ENCODE peak calls at places on chromosomes 16 and 17, in six cellular contexts. One of them, this sample, is unnamed.
A peak's percentile ranks its signal among the peaks of the same experiment; 100 is the strongest.

GRCh38 chr17:60640503-60640902 is 37.1 kb upstream of the BCAS3 start:
- DNase-seq in stomach: no peak
- DNase-seq in GM23338: peak; percentile 56
- DNase-seq in A673: peak; percentile 30
- DNase-seq in HAP-1: no peak
- DNase-seq in thoracic aorta: no peak
- DNase-seq in this sample: no peak

GRCh38 chr16:4675864-4676786 is 17.2 kb upstream of the NUDT16L1 start:
- DNase-seq in stomach: no peak
- DNase-seq in GM23338: peak; percentile 36
- DNase-seq in A673: no peak
- DNase-seq in HAP-1: no peak
- DNase-seq in thoracic aorta: no peak
- DNase-seq in this sample: no peak

GRCh38 chr16:74738816-74739215 is 35.8 kb downstream of the FA2H start:
- DNase-seq in stomach: no peak
- DNase-seq in GM23338: no peak
- DNase-seq in A673: no peak
- DNase-seq in HAP-1: no peak
- DNase-seq in thoracic aorta: no peak
- DNase-seq in this sample: no peak

GRCh38 chr16:80066805-80067580 is 466.5 kb upstream of the MAF start:
- DNase-seq in stomach: no peak
- DNase-seq in GM23338: no peak
- DNase-seq in A673: no peak
- DNase-seq in HAP-1: no peak
- DNase-seq in thoracic aorta: no peak
- DNase-seq in this sample: no peak

GRCh38 chr16:9408297-9408696 is 316.9 kb downstream of the HAPSTR1 start:
- DNase-seq in stomach: no peak
- DNase-seq in GM23338: no peak
- DNase-seq in A673: peak; percentile 72
- DNase-seq in HAP-1: no peak
- DNase-seq in thoracic aorta: no peak
- DNase-seq in this sample: no peak

GRCh38 chr17:66952031-66952524 is 12.4 kb upstream of the CACNG4 start:
- DNase-seq in stomach: peak; percentile 71
- DNase-seq in GM23338: peak; percentile 64
- DNase-seq in A673: peak; percentile 37
- DNase-seq in HAP-1: no peak
- DNase-seq in thoracic aorta: no peak
- DNase-seq in this sample: no peak

GRCh38 chr17:44315760-44316731 is 7.6 kb downstream of the RUNDC3A start:
- DNase-seq in stomach: no peak
- DNase-seq in GM23338: peak; percentile 98
- DNase-seq in A673: no peak
- DNase-seq in HAP-1: peak; percentile 76
- DNase-seq in thoracic aorta: no peak
- DNase-seq in this sample: no peak

GRCh38 chr17:55883112-55883511 is 132.3 kb downstream of the PCTP start:
- DNase-seq in stomach: no peak
- DNase-seq in GM23338: peak; percentile 44
- DNase-seq in A673: no peak
- DNase-seq in HAP-1: no peak
- DNase-seq in thoracic aorta: no peak
- DNase-seq in this sample: no peak

GRCh38 chr16:59463776-59464175 is 729.7 kb upstream of the GOT2 start:
- DNase-seq in stomach: no peak
- DNase-seq in GM23338: no peak
- DNase-seq in A673: no peak
- DNase-seq in HAP-1: no peak
- DNase-seq in thoracic aorta: no peak
- DNase-seq in this sample: no peak

GRCh38 chr16:12300490-12300889 is 324.0 kb downstream of the SNX29 start:
- DNase-seq in stomach: no peak
- DNase-seq in GM23338: no peak
- DNase-seq in A673: no peak
- DNase-seq in HAP-1: no peak
- DNase-seq in thoracic aorta: no peak
- DNase-seq in this sample: no peak

GRCh38 chr16:67509016-67509415 is 19.6 kb upstream of the RIPOR1 start:
- DNase-seq in stomach: no peak
- DNase-seq in GM23338: no peak
- DNase-seq in A673: no peak
- DNase-seq in HAP-1: no peak
- DNase-seq in thoracic aorta: no peak
- DNase-seq in this sample: no peak

GRCh38 chr17:56635640-56636039 is 42.1 kb downstream of the NOG start:
- DNase-seq in stomach: no peak
- DNase-seq in GM23338: no peak
- DNase-seq in A673: no peak
- DNase-seq in HAP-1: no peak
- DNase-seq in thoracic aorta: no peak
- DNase-seq in this sample: no peak

GRCh38 chr16:11992594-11993524 is 16.3 kb downstream of the SNX29 start:
- DNase-seq in stomach: no peak
- DNase-seq in GM23338: no peak
- DNase-seq in A673: no peak
- DNase-seq in HAP-1: no peak
- DNase-seq in thoracic aorta: no peak
- DNase-seq in this sample: no peak

GRCh38 chr17:35257080-35257701 is 14.3 kb downstream of the SLFN5 start:
- DNase-seq in stomach: peak; percentile 89
- DNase-seq in GM23338: peak; percentile 6
- DNase-seq in A673: no peak
- DNase-seq in HAP-1: peak; percentile 61
- DNase-seq in thoracic aorta: no peak
- DNase-seq in this sample: peak; percentile 74

GRCh38 chr16:2692948-2693651 is 10.8 kb downstream of the KCTD5 start:
- DNase-seq in stomach: peak; percentile 48
- DNase-seq in GM23338: peak; percentile 63
- DNase-seq in A673: no peak
- DNase-seq in HAP-1: no peak
- DNase-seq in thoracic aorta: no peak
- DNase-seq in this sample: no peak

GRCh38 chr16:66927918-66928649 is 2.7 kb upstream of the RRAD start:
- DNase-seq in stomach: no peak
- DNase-seq in GM23338: no peak
- DNase-seq in A673: no peak
- DNase-seq in HAP-1: no peak
- DNase-seq in thoracic aorta: no peak
- DNase-seq in this sample: no peak

GRCh38 chr16:9836118-9836736 is 346.0 kb downstream of the GRIN2A start:
- DNase-seq in stomach: no peak
- DNase-seq in GM23338: peak; percentile 72
- DNase-seq in A673: peak; percentile 34
- DNase-seq in HAP-1: peak; percentile 14
- DNase-seq in thoracic aorta: no peak
- DNase-seq in this sample: no peak

GRCh38 chr17:44981221-44981968 is 13.3 kb upstream of the C1QL1 start:
- DNase-seq in stomach: no peak
- DNase-seq in GM23338: no peak
- DNase-seq in A673: no peak
- DNase-seq in HAP-1: no peak
- DNase-seq in thoracic aorta: no peak
- DNase-seq in this sample: no peak

GRCh38 chr17:62778990-62779681 is 29.0 kb downstream of the MARCHF10 start:
- DNase-seq in stomach: peak; percentile 72
- DNase-seq in GM23338: no peak
- DNase-seq in A673: no peak
- DNase-seq in HAP-1: peak; percentile 53
- DNase-seq in thoracic aorta: no peak
- DNase-seq in this sample: no peak

GRCh38 chr17:17880577-17881196 is 43.9 kb upstream of the SREBF1 start:
- DNase-seq in stomach: no peak
- DNase-seq in GM23338: no peak
- DNase-seq in A673: no peak
- DNase-seq in HAP-1: no peak
- DNase-seq in thoracic aorta: no peak
- DNase-seq in this sample: no peak

GRCh38 chr17:66691644-66692500 is 143.0 kb upstream of the CACNG5 start:
- DNase-seq in stomach: no peak
- DNase-seq in GM23338: no peak
- DNase-seq in A673: no peak
- DNase-seq in HAP-1: no peak
- DNase-seq in thoracic aorta: no peak
- DNase-seq in this sample: no peak

GRCh38 chr17:31250229-31250628 is 46.8 kb downstream of the OMG start:
- DNase-seq in stomach: no peak
- DNase-seq in GM23338: no peak
- DNase-seq in A673: no peak
- DNase-seq in HAP-1: no peak
- DNase-seq in thoracic aorta: no peak
- DNase-seq in this sample: no peak

GRCh38 chr17:75695141-75695829 is 26.0 kb upstream of the ITGB4 start:
- DNase-seq in stomach: no peak
- DNase-seq in GM23338: no peak
- DNase-seq in A673: no peak
- DNase-seq in HAP-1: no peak
- DNase-seq in thoracic aorta: no peak
- DNase-seq in this sample: no peak
- H3K4me1 ChIP-seq in stomach: peaks cover 90% of the 10 kb centered on the region
- H3K4me1 ChIP-seq in GM23338: no peaks in the 10 kb centered on the region
- H3K4me1 ChIP-seq in A673: peaks cover 43% of the 10 kb centered on the region
- H3K4me1 ChIP-seq in HAP-1: no peaks in the 10 kb centered on the region
- H3K4me1 ChIP-seq in thoracic aorta: peaks cover 3% of the 10 kb centered on the region
- H3K4me1 ChIP-seq in this sample: peaks cover 79% of the 10 kb centered on the region

GRCh38 chr17:79840989-79841286 is 1.7 kb upstream of the CBX4 start:
- DNase-seq in stomach: no peak
- DNase-seq in GM23338: no peak
- DNase-seq in A673: no peak
- DNase-seq in HAP-1: no peak
- DNase-seq in thoracic aorta: no peak
- DNase-seq in this sample: no peak
- H3K4me1 ChIP-seq in stomach: peaks cover 89% of the 10 kb centered on the region
- H3K4me1 ChIP-seq in GM23338: peaks cover 44% of the 10 kb centered on the region
- H3K4me1 ChIP-seq in A673: peaks cover 70% of the 10 kb centered on the region
- H3K4me1 ChIP-seq in HAP-1: peaks cover 20% of the 10 kb centered on the region
- H3K4me1 ChIP-seq in thoracic aorta: peaks cover 50% of the 10 kb centered on the region
- H3K4me1 ChIP-seq in this sample: no peaks in the 10 kb centered on the region

GRCh38 chr17:77372444-77373297 is 231.9 kb downstream of the SEC14L1 start:
- DNase-seq in stomach: peak; percentile 76
- DNase-seq in GM23338: peak; percentile 94
- DNase-seq in A673: peak; percentile 91
- DNase-seq in HAP-1: peak; percentile 63
- DNase-seq in thoracic aorta: no peak
- DNase-seq in this sample: peak; percentile 95
- H3K4me1 ChIP-seq in stomach: peaks cover 67% of the 10 kb centered on the region
- H3K4me1 ChIP-seq in GM23338: peaks cover 47% of the 10 kb centered on the region
- H3K4me1 ChIP-seq in A673: peaks cover 54% of the 10 kb centered on the region
- H3K4me1 ChIP-seq in HAP-1: peaks cover 6% of the 10 kb centered on the region
- H3K4me1 ChIP-seq in thoracic aorta: peaks cover 42% of the 10 kb centered on the region
- H3K4me1 ChIP-seq in this sample: peaks cover 57% of the 10 kb centered on the region

GRCh38 chr16:20906225-20906870 is 5.8 kb downstream of the LYRM1 start:
- DNase-seq in stomach: no peak
- DNase-seq in GM23338: no peak
- DNase-seq in A673: peak; percentile 15
- DNase-seq in HAP-1: no peak
- DNase-seq in thoracic aorta: no peak
- DNase-seq in this sample: no peak
- H3K4me1 ChIP-seq in stomach: peaks cover 79% of the 10 kb centered on the region
- H3K4me1 ChIP-seq in GM23338: peaks cover 28% of the 10 kb centered on the region
- H3K4me1 ChIP-seq in A673: peaks cover 12% of the 10 kb centered on the region
- H3K4me1 ChIP-seq in HAP-1: peaks cover 33% of the 10 kb centered on the region
- H3K4me1 ChIP-seq in thoracic aorta: peaks cover 62% of the 10 kb centered on the region
- H3K4me1 ChIP-seq in this sample: peaks cover 63% of the 10 kb centered on the region

GRCh38 chr17:76527430-76528111 is 9.9 kb downstream of the CYGB start:
- DNase-seq in stomach: peak; percentile 60
- DNase-seq in GM23338: peak; percentile 85
- DNase-seq in A673: no peak
- DNase-seq in HAP-1: no peak
- DNase-seq in thoracic aorta: peak; percentile 38
- DNase-seq in this sample: peak; percentile 91

GRCh38 chr17:76528156-76528527 is 9.4 kb downstream of the CYGB start:
- DNase-seq in stomach: no peak
- DNase-seq in GM23338: no peak
- DNase-seq in A673: no peak
- DNase-seq in HAP-1: no peak
- DNase-seq in thoracic aorta: no peak
- DNase-seq in this sample: no peak

GRCh38 chr17:76529224-76529642 is 8.3 kb downstream of the CYGB start:
- DNase-seq in stomach: peak; percentile 48
- DNase-seq in GM23338: no peak
- DNase-seq in A673: no peak
- DNase-seq in HAP-1: no peak
- DNase-seq in thoracic aorta: peak; percentile 46
- DNase-seq in this sample: peak; percentile 96

GRCh38 chr17:76529643-76530488 is 7.6 kb downstream of the CYGB start:
- DNase-seq in stomach: peak; percentile 66
- DNase-seq in GM23338: no peak
- DNase-seq in A673: peak; percentile 44
- DNase-seq in HAP-1: no peak
- DNase-seq in thoracic aorta: peak; percentile 24
- DNase-seq in this sample: peak; percentile 97

GRCh38 chr17:76528528-76529223 is 8.8 kb downstream of the CYGB start:
- DNase-seq in stomach: no peak
- DNase-seq in GM23338: no peak
- DNase-seq in A673: no peak
- DNase-seq in HAP-1: no peak
- DNase-seq in thoracic aorta: no peak
- DNase-seq in this sample: no peak
- H3K4me1 ChIP-seq in stomach: peaks cover 60% of the 10 kb centered on the region
- H3K4me1 ChIP-seq in GM23338: peaks cover 9% of the 10 kb centered on the region
- H3K4me1 ChIP-seq in A673: peaks cover 22% of the 10 kb centered on the region
- H3K4me1 ChIP-seq in HAP-1: no peaks in the 10 kb centered on the region
- H3K4me1 ChIP-seq in thoracic aorta: peaks cover 35% of the 10 kb centered on the region
- H3K4me1 ChIP-seq in this sample: peaks cover 51% of the 10 kb centered on the region

This sample was measured in sigmoid colon.